ENCODE peak calls at places on chromosomes 6 and 20, in six cellular contexts. F is thoracic aorta, W is psoas muscle, Q is neuronal stem cell, H is RWPE2, P is PC-3. K is an unnamed sample. For H3K27me3 and H3K4me1, the result is how much of the 10 kb centered on the place peaks cover.

GRCh38 chr6:31676322-31676903 is 4.5 kb downstream of the LY6G5C start:
- DNase-seq in F (no peak), W (no peak), Q (no peak), H (no peak), P (no peak), K (no peak)

GRCh38 chr6:44423306-44423705 is 35.8 kb downstream of the CDC5L start:
- DNase-seq in F (no peak), W (no peak), Q (no peak), H (no peak), P (no peak), K (no peak)

GRCh38 chr6:3405679-3406078 is 51.2 kb downstream of the SLC22A23 start:
- DNase-seq in F (no peak), W (no peak), Q (no peak), H (no peak), P (peak), K (no peak)

GRCh38 chr20:16771204-16771603 is 23.0 kb downstream of the OTOR start:
- DNase-seq in F (no peak), W (no peak), Q (no peak), H (no peak), P (peak), K (no peak)

GRCh38 chr6:137926985-137927384 is 59.9 kb downstream of the TNFAIP3 start:
- DNase-seq in F (no peak), W (no peak), Q (no peak), H (no peak), P (no peak), K (no peak)

GRCh38 chr6:137652961-137653697 is 158.9 kb upstream of the OLIG3 start:
- DNase-seq in F (no peak), W (no peak), Q (no peak), H (no peak), P (no peak), K (no peak)

GRCh38 chr6:53481328-53481727 is 63.6 kb downstream of the GCLC start:
- DNase-seq in F (no peak), W (no peak), Q (no peak), H (no peak), P (no peak), K (no peak)

GRCh38 chr20:21280496-21281016 is 22.6 kb upstream of the XRN2 start:
- DNase-seq in F (no peak), W (no peak), Q (no peak), H (no peak), P (no peak), K (no peak)

GRCh38 chr20:47262365-47263013 is 94.0 kb downstream of the ZMYND8 start:
- DNase-seq in F (no peak), W (peak), Q (no peak), H (no peak), P (no peak), K (no peak)

GRCh38 chr6:157760589-157761330 is 62.3 kb upstream of the SNX9 start:
- DNase-seq in F (no peak), W (no peak), Q (no peak), H (peak), P (peak), K (no peak)

GRCh38 chr6:145735356-145736165 is at the start of gene EPM2A:
- DNase-seq in F (peak), W (peak), Q (peak), H (peak), P (peak), K (peak)

DNA sequence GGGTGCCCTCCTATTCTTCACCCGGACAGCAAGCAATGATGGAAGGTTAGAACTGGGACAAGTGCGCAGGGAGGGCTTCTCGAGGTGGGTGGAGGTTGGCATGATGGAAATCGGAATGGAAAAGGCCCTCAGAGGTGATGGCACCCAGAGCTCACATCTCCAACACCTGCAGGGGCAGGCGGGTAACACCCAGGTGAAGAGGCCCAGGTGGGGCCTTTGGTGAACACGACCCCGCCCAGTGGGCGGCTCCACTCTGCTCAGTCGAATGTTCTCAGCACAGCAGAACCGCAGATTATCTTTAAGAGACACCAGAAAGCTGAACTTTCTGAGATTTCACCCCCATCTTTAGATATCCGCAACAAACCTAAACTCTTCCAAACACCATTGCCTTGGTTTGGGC is 45.1 kb downstream of the BPIFB1 start:
- DNase-seq in F (no peak), W (no peak), Q (no peak), H (no peak), P (no peak), K (no peak)
- H3K27me3 ChIP-seq in F (under half), W (under half), Q (under half), H (under half), P (under half), K (under half)

GRCh38 chr20:58907481-58908137 is 55.1 kb downstream of the GNAS start:
- DNase-seq in F (peak), W (peak), Q (no peak), H (peak), P (peak), K (peak)

GRCh38 chr20:58906894-58907293 is 54.4 kb downstream of the GNAS start:
- DNase-seq in F (no peak), W (no peak), Q (no peak), H (no peak), P (peak), K (no peak)

GRCh38 chr20:58909585-58909984 is 57.1 kb downstream of the GNAS start:
- DNase-seq in F (no peak), W (no peak), Q (no peak), H (no peak), P (no peak), K (no peak)

GRCh38 chr20:58908941-58909340 is 56.4 kb downstream of the GNAS start:
- DNase-seq in F (no peak), W (no peak), Q (no peak), H (no peak), P (no peak), K (no peak)

DNA sequence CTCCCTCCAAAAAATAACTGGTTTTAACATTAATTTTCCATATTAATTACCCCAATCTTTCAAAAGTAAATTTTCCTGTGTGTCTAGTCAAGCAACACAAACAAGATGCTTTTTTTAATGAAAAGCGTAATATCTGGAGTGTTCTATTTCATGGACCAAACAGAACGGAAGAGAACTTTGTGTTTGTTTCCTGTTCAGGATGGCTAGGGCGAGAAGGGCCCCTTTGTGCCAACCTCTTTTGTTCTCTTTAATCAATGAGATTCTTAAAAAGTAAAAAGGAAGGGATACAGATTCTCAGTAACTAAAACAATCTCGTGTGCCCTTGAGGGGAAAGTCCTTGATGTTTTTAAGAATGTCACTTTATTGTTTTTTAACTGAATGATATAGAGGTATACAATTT is 55.7 kb downstream of the GNAS start:
- DNase-seq in F (no peak), W (no peak), Q (no peak), H (no peak), P (no peak), K (no peak)
- H3K4me1 ChIP-seq in F (under half), W (under half), Q (under half), H (under half), P (under half), K (under half)

GRCh38 chr6:89411019-89411268 is 1.1 kb downstream of the RRAGD start:
- DNase-seq in F (no peak), W (no peak), Q (no peak), H (no peak), P (no peak), K (no peak)

GRCh38 chr6:89410231-89411018 is 1.6 kb downstream of the RRAGD start:
- DNase-seq in F (no peak), W (no peak), Q (no peak), H (no peak), P (no peak), K (no peak)

GRCh38 chr6:89411269-89412070 is 603 bp downstream of the RRAGD start:
- DNase-seq in F (no peak), W (peak), Q (no peak), H (no peak), P (no peak), K (no peak)

GRCh38 chr6:89412071-89413005 is at the start of gene RRAGD:
- DNase-seq in F (peak), W (peak), Q (no peak), H (no peak), P (peak), K (peak)

DNA sequence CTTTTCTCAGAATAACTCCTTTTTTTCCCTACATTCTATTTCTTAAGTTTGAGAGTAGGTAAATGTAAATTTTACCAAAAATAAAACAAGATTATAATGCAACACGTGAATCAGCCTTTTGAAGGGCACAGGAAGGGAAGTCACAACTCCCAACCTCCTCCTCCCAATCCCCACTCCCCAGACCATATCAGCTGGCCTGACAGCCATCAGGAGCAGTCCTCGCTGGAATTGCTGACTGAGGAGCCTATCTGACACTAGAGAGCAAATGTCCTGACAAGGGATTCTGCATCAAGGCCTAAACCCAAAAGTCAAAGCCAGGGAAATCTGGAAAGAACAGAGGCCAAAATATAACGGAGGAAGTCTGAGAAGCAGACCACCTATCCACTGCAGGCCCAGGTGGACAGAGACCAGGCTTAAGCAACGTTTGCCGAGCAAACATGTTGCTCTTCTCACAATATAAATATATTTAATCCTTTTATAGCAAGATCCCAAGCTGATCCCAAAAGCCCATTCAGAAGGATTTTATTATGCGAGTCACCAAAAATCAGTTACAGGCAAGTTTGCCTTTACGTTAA is 2.5 kb downstream of the RRAGD start:
- DNase-seq in F (no peak), W (no peak), Q (no peak), H (no peak), P (no peak), K (no peak)
- H3K27ac ChIP-seq in F (peak), W (peak), Q (no peak), H (no peak), P (no peak), K (no peak)

GRCh38 chr20:45701104-45701503 is 734 bp upstream of the WFDC13 start:
- DNase-seq in F (no peak), W (no peak), Q (no peak), H (no peak), P (no peak), K (no peak)

GRCh38 chr20:45701873-45702272 is at the start of gene WFDC13:
- DNase-seq in F (no peak), W (no peak), Q (no peak), H (no peak), P (no peak), K (no peak)

GRCh38 chr20:45704969-45705637 is at the start of gene WFDC10B:
- DNase-seq in F (no peak), W (no peak), Q (no peak), H (no peak), P (no peak), K (no peak)
- H3K27me3 ChIP-seq in F (under half), W (under half), Q (under half), H (under half), P (under half), K (under half)

GRCh38 chr6:41548841-41549642 is 2.9 kb downstream of the FOXP4 start:
- DNase-seq in F (no peak), W (no peak), Q (no peak), H (no peak), P (no peak), K (no peak)

GRCh38 chr6:41552723-41553122 is 6.5 kb downstream of the FOXP4 start:
- DNase-seq in F (no peak), W (no peak), Q (no peak), H (no peak), P (no peak), K (no peak)

GRCh38 chr6:41549673-41550072 is 3.5 kb downstream of the FOXP4 start:
- DNase-seq in F (no peak), W (no peak), Q (no peak), H (no peak), P (no peak), K (no peak)

GRCh38 chr6:41551857-41552256 is 5.7 kb downstream of the FOXP4 start:
- DNase-seq in F (no peak), W (no peak), Q (no peak), H (no peak), P (no peak), K (no peak)

GRCh38 chr6:41551086-41551702 is 5.0 kb downstream of the FOXP4 start:
- DNase-seq in F (no peak), W (no peak), Q (no peak), H (no peak), P (no peak), K (no peak)
- H3K4me1 ChIP-seq in F (under half), W (under half), Q (under half), H (under half), P (under half), K (under half)

DNA sequence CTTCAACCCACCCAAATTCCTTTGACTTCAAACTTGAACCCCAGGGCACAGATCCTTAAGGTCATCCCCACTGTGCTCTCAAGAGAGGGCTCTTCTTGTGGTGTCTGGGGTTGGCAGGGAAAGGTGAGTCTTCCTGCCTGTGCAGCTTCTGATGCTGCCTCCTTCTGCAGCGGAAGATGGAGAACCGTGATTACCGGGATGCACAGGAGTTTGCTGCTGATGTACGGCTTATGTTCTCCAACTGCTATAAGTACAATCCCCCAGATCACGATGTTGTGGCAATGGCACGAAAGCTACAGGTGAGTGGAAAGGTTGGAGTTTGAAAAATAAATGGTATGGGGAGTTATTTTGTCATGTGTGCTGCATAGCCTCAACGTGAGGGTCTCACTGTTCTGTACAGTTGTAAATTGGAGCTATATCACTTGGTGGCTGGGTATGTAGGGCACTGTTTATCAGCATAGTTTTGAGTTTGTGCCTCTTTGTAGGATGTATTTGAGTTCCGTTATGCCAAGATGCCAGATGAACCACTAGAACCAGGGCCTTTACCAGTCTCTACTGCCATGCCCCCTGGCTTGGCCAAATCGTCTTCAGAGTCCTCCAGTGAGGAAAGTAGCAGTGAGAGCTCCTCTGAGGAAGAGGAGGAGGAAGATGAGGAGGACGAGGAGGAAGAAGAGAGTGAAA is 9.0 kb downstream of the BRD2 start:
- DNase-seq in F (no peak), W (no peak), Q (no peak), H (no peak), P (no peak), K (no peak)
- H3K27ac ChIP-seq in F (no peak), W (peak), Q (no peak), H (peak), P (no peak), K (no peak)

DNA sequence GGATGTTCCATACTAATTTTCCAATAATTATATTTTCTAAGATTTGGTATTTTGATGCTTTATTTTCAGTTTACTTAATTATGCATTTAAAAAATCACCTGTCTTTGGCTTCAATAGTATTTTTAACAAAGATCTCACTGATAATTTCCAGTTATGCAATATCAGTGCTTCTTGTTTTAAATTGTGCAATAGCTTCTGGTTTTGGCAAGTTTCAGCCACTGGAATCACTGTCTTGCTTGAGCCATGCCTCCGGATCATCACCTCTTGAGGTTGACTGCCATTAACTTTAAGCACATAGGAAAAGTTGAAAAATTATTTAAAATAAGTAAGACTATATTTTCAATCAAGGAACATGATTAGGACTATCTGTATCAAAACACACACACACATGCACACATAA is 1242.1 kb downstream of the HACE1 start:
- DNase-seq in F (no peak), W (no peak), Q (no peak), H (no peak), P (no peak), K (no peak)
- H3K27me3 ChIP-seq in F (under half), W (under half), Q (under half), H (under half), P (under half), K (under half)

DNA sequence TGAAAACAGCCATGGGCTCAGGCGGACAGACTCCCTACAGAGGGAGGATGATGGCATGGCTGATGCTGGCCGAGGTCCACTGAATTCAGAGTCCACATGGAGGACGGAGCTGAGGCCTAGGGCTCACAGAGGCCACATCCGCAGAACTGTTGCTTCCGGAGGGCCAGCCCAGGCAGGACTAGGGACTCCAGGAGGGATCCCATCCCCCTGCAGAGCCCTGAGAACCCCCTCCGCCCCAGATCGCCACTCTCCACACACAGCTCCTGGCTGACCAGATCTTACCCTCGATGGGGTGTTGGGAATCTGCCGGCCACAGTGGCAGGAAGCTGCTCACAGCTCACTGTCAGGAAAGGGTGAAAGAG is 399.2 kb downstream of the TAF4 start:
- DNase-seq in F (no peak), W (no peak), Q (no peak), H (no peak), P (no peak), K (no peak)
- H3K4me1 ChIP-seq in F (under half), W (under half), Q (under half), H (under half), P (under half), K (under half)

GRCh38 chr6:30542915-30543314 is 13.4 kb downstream of the GNL1 start:
- DNase-seq in F (no peak), W (no peak), Q (no peak), H (no peak), P (no peak), K (no peak)
- H3K27ac ChIP-seq in F (no peak), W (no peak), Q (no peak), H (no peak), P (no peak), K (peak)